ENCODE peak calls at places on chromosomes 2 and 18, in seven cellular contexts. F is SK-N-SH, D is HepG2, C is prostate gland, E is fibroblast of lung, R is astrocyte, K is neuronal stem cell. U is an unnamed sample.

GRCh38 chr2:223041527-223042109 is 10.4 kb upstream of the KCNE4 start:
- DNase-seq in C (no peak), F (no peak), D (no peak), E (peak; percentile 96), K (no peak), R (peak; percentile 98), U (no peak)

GRCh38 chr2:25347205-25347815 is 5.6 kb upstream of the DNMT3A start:
- DNase-seq in R (peak; percentile 47), F (no peak), E (peak; percentile 23), K (no peak), C (no peak), D (no peak), U (no peak)

GRCh38 chr2:120984046-120984445 is 248.4 kb downstream of the GLI2 start:
- DNase-seq in D (no peak), R (no peak), F (no peak), K (no peak), E (no peak), C (no peak), U (no peak)

GRCh38 chr2:199459286-199460100 is 1.8 kb upstream of the SATB2 start:
- DNase-seq in F (peak; percentile 83), C (peak; percentile 89), E (peak; percentile 98), R (peak; percentile 96), K (peak; percentile 95), D (peak; percentile 88), U (peak; percentile 55)

GRCh38 chr2:181805228-181806038 is 86.1 kb upstream of the ITPRID2 start:
- DNase-seq in D (no peak), C (no peak), E (peak; percentile 35), K (no peak), F (no peak), R (peak; percentile 86), U (no peak)

GRCh38 chr2:233455006-233455405 is 100.7 kb downstream of the DGKD start:
- DNase-seq in E (no peak), D (no peak), F (no peak), C (no peak), R (no peak), K (no peak), U (no peak)

GRCh38 chr2:242060212-242060835 is 190.8 kb downstream of the RTP5 start:
- DNase-seq in R (peak; percentile 60), E (peak; percentile 80), K (no peak), F (no peak), C (no peak), D (no peak), U (no peak)

GRCh38 chr2:121475811-121476571 is 54.7 kb upstream of the RNU4ATAC start:
- DNase-seq in C (no peak), K (no peak), E (no peak), F (no peak), R (no peak), D (peak; percentile 21), U (no peak)

GRCh38 chr18:11004294-11004693 is 145.1 kb downstream of the PIEZO2 start:
- DNase-seq in E (peak; percentile 48), F (no peak), C (no peak), D (no peak), R (no peak), K (no peak), U (no peak)

GRCh38 chr2:85648619-85649018 is 19.4 kb downstream of the SFTPB start:
- DNase-seq in E (peak; percentile 80), K (no peak), C (no peak), R (no peak), D (no peak), F (peak; percentile 49), U (peak; percentile 4)

GRCh38 chr2:162607915-162608314 is 230.7 kb downstream of the KCNH7 start:
- DNase-seq in R (no peak), D (peak; percentile 65), C (no peak), K (no peak), E (no peak), F (no peak), U (no peak)

GRCh38 chr2:113806217-113806913 is 49.9 kb upstream of the SLC35F5 start:
- DNase-seq in K (no peak), R (no peak), E (no peak), D (no peak), C (no peak), F (no peak), U (no peak)

GRCh38 chr18:9707381-9708056 is 582 bp upstream of the RAB31 start:
- DNase-seq in K (no peak), C (no peak), F (no peak), E (peak; percentile 48), R (no peak), D (no peak), U (no peak)

GRCh38 chr2:28751956-28752607 is 452 bp downstream of the PPP1CB start:
- DNase-seq in D (no peak), E (no peak), R (no peak), F (peak; percentile 79), C (no peak), K (no peak), U (no peak)

GRCh38 chr2:196234672-196235071 is 63.3 kb upstream of the STK17B start:
- DNase-seq in K (no peak), D (no peak), C (no peak), F (no peak), R (peak; percentile 91), E (peak; percentile 56), U (no peak)

GRCh38 chr2:229686122-229686919 is 28.0 kb downstream of the DNER start:
- DNase-seq in F (peak; percentile 66), C (no peak), E (no peak), K (no peak), R (no peak), D (no peak), U (no peak)

GRCh38 chr2:10030311-10030736 is 13.0 kb upstream of the KLF11 start:
- DNase-seq in E (no peak), C (no peak), D (peak; percentile 61), K (no peak), F (no peak), R (no peak), U (no peak)

GRCh38 chr2:64975232-64975791 is 13.9 kb upstream of the SLC1A4 start:
- DNase-seq in K (no peak), R (peak; percentile 80), D (peak; percentile 88), E (peak; percentile 61), C (no peak), F (no peak), U (no peak)

GRCh38 chr2:164213916-164214315 is 407.4 kb downstream of the GRB14 start:
- DNase-seq in E (no peak), R (no peak), D (no peak), K (no peak), C (no peak), F (no peak), U (no peak)

GRCh38 chr18:13616041-13616440 is 110.3 kb downstream of the FAM210A start:
- DNase-seq in K (no peak), D (no peak), F (no peak), R (no peak), E (no peak), C (no peak), U (no peak)

GRCh38 chr2:102615620-102616436 is 3.5 kb upstream of the SLC9A2 start:
- DNase-seq in D (peak; percentile 60), K (peak; percentile 51), F (peak; percentile 69), R (peak; percentile 24), C (peak; percentile 53), E (peak; percentile 67), U (peak; percentile 41)

GRCh38 chr18:58213445-58213844 is 169.4 kb downstream of the NEDD4L start:
- DNase-seq in R (peak; percentile 96), K (no peak), C (no peak), E (peak; percentile 87), F (no peak), D (no peak), U (no peak)

GRCh38 chr2:207836526-207837133 is 66.9 kb upstream of the FZD5 start:
- DNase-seq in F (no peak), D (peak; percentile 38), C (no peak), E (no peak), K (peak; percentile 40), R (no peak), U (no peak)

DNA sequence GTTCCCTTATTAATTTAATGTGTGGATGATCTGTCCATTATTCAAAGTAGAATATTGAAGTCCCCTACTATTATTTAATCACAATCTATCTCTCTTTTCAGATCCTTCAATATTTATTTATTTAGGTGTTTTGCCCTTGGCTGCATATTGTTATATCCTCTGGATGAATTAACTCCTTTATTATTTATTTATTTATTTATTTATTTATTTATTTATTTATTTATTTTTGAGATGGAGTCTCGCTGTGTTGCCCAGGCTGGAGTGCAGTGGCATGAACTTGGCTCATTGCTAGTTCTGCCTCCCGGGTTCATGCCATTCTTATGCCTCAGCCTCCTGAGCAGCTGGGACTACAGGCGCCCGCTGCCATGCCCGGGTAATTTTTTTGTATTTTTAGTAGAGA is 776.6 kb upstream of the NXPH2 start:
- DNase-seq in C (no peak), R (no peak), K (no peak), F (no peak), D (no peak), E (no peak), U (no peak)
- H3K27ac ChIP-seq in C (no peak overlapping the region), R (no peak overlapping the region), K (no peak overlapping the region), F (no peak overlapping the region), D (no peak overlapping the region), E (no peak overlapping the region), U (no peak overlapping the region)

GRCh38 chr2:226184540-226184939 is 615.1 kb downstream of the IRS1 start:
- DNase-seq in C (no peak), D (no peak), K (no peak), F (no peak), R (no peak), E (no peak), U (no peak)
- H3K4me3 ChIP-seq in C (no peak overlapping the region), D (no peak overlapping the region), K (no peak overlapping the region), F (peak overlapping the region; percentile 40), R (peak overlapping the region; percentile 36), E (no peak overlapping the region), U (no peak overlapping the region)

DNA sequence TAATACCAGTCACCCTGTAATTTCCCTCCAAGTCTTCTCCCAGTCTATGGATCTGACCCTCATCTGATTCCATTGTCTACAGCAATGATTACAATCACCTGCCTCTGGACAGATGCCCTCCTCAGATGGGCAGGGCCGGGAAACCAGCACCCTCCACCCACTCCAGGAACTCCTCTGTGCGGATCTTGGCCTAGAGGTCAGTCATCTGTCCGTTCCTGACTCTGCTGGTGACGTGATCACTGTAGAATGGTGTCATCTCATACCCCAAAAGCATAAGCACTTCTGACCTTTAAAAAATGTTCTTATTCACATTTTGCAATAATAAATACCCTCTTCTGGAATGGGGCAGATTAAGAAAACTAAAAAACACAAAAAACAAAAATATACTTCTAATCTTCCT is 29.5 kb upstream of the BZW1 start:
- DNase-seq in K (no peak), E (peak; percentile 64), R (no peak), F (no peak), C (no peak), D (no peak), U (no peak)
- H3K4me1 ChIP-seq in K (no peaks in the 10 kb centered on the region), E (peaks cover 7% of the 10 kb centered on the region), R (peaks cover 29% of the 10 kb centered on the region), F (no peaks in the 10 kb centered on the region), C (no peaks in the 10 kb centered on the region), D (peaks cover 21% of the 10 kb centered on the region), U (no peaks in the 10 kb centered on the region)

DNA sequence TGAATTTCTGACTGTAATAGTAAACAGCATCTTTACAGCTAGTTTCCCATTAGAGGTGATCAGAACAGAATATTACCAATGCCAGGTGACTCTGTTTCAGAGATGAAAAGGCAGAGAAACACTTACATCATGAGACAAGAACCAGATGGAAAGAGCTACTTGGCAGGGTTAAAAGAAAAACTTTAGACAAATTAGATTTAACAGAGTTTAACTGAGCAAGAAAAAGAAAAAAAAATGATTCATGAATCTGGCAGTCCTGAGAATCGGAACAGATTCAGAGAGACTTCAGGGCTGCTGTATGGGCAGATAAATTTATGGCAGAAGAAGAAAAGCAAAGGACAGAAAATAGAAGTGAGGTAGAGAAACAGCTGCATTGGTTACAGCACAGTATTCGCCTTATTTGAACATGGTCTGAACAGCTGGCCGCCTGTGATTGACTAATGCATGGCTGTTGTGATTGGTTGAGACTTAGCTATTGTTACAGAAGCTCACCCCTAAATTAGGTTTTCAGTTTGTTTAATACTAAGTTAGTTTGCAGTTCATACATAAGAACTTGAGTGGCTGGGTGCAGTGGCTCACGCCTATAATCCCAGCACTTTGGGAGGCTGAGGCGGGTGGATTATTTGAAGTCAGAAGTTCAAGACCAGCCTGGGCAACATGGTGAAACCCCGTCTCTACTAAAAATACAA is 43.0 kb upstream of the RHOB start:
- DNase-seq in E (peak; percentile 71), F (no peak), K (no peak), R (no peak), C (no peak), D (no peak), U (no peak)
- H3K27ac ChIP-seq in E (no peak overlapping the region), F (no peak overlapping the region), K (no peak overlapping the region), R (no peak overlapping the region), C (no peak overlapping the region), D (no peak overlapping the region), U (no peak overlapping the region)